ENCODE peak calls at places on chromosomes 11 and 22, in seven cellular contexts. Z is coronary artery; T is CD8-positive, alpha-beta T cell; B is BE2C; G is ureter; V is OCI-M1; Y is SHP77. E is an unnamed sample.

GRCh38 chr11:62689421-62690183 is at the start of gene LRRN4CL:
- DNase-seq in Y (no peak), B (no peak), T (no peak), G (peak; percentile 85), V (no peak), Z (peak; percentile 83), E (no peak)

GRCh38 chr22:23388492-23389009 is 191.5 kb downstream of the IGLL1 start:
- DNase-seq in Z (no peak), B (no peak), G (no peak), T (no peak), Y (no peak), V (no peak), E (no peak)

GRCh38 chr11:26960265-26960664 is 33.6 kb upstream of the FIBIN start:
- DNase-seq in V (no peak), G (no peak), Y (no peak), Z (no peak), B (no peak), T (no peak), E (no peak)

GRCh38 chr11:106681435-106681834 is 336.8 kb downstream of the GUCY1A2 start:
- DNase-seq in Y (no peak), V (no peak), Z (no peak), B (no peak), T (no peak), G (no peak), E (no peak)

GRCh38 chr22:44340271-44341239 is 27.8 kb upstream of the SHISAL1 start:
- DNase-seq in G (no peak), B (no peak), Z (no peak), V (no peak), Y (no peak), T (no peak), E (no peak)

GRCh38 chr11:19919050-19919561 is 206.5 kb downstream of the NAV2 start:
- DNase-seq in Y (no peak), B (no peak), T (no peak), G (no peak), Z (peak; percentile 88), V (no peak), E (no peak)

GRCh38 chr11:130103296-130103814 is 33.7 kb downstream of the APLP2 start:
- DNase-seq in T (no peak), B (no peak), V (peak; percentile 24), G (no peak), Y (no peak), Z (no peak), E (peak; percentile 35)

GRCh38 chr11:94638278-94638901 is 71.2 kb downstream of the PIWIL4 start:
- DNase-seq in V (no peak), Z (no peak), Y (no peak), T (no peak), G (no peak), B (no peak), E (no peak)

GRCh38 chr11:10263929-10264328 is 30.1 kb downstream of the SBF2 start:
- DNase-seq in Y (no peak), T (no peak), G (no peak), V (no peak), Z (no peak), B (no peak), E (no peak)

GRCh38 chr22:49494555-49494954 is 333.1 kb downstream of the BRD1 start:
- DNase-seq in B (no peak), G (no peak), V (no peak), Y (no peak), T (no peak), Z (peak; percentile 59), E (no peak)

GRCh38 chr11:64000026-64000739 is 13.9 kb downstream of the OTUB1 start:
- DNase-seq in T (peak; percentile 84), Y (no peak), Z (no peak), B (no peak), G (peak; percentile 65), V (no peak), E (no peak)

GRCh38 chr22:21449531-21450319 is 17.5 kb upstream of the TMEM191C start:
- DNase-seq in V (no peak), T (no peak), Z (peak; percentile 64), G (peak; percentile 35), B (peak; percentile 12), Y (no peak), E (no peak)

GRCh38 chr11:122098223-122098980 is 17.6 kb downstream of the BLID start:
- DNase-seq in B (no peak), Z (no peak), G (no peak), T (no peak), Y (no peak), V (no peak), E (no peak)

GRCh38 chr11:67356867-67357561 is 3.7 kb upstream of the POLD4 start:
- DNase-seq in B (peak; percentile 77), Z (peak; percentile 80), T (peak; percentile 80), V (peak; percentile 87), G (peak; percentile 79), Y (peak; percentile 78), E (peak; percentile 77)

GRCh38 chr11:3231851-3232744 is at the start of gene MRGPRE:
- DNase-seq in T (no peak), Y (no peak), G (no peak), B (peak; percentile 18), Z (no peak), V (no peak), E (peak; percentile 85)

GRCh38 chr11:119222308-119222707 is 16.2 kb downstream of the CBL start:
- DNase-seq in T (no peak), G (no peak), Y (peak; percentile 9), B (no peak), Z (no peak), V (no peak), E (no peak)

GRCh38 chr11:118476676-118477075 is 40.4 kb downstream of the KMT2A start:
- DNase-seq in V (no peak), T (no peak), G (no peak), B (no peak), Y (no peak), Z (no peak), E (no peak)

GRCh38 chr11:31702966-31703365 is 108.2 kb downstream of the PAX6 start:
- DNase-seq in T (no peak), Z (no peak), B (no peak), Y (peak; percentile 76), V (no peak), G (no peak), E (no peak)

GRCh38 chr11:69985654-69986420 is 92.3 kb upstream of the ANO1 start:
- DNase-seq in Y (no peak), V (no peak), B (no peak), G (no peak), Z (no peak), T (no peak), E (peak; percentile 89)

GRCh38 chr11:13463779-13464290 is 813 bp upstream of the BTBD10 start:
- DNase-seq in T (no peak), Y (no peak), Z (no peak), B (no peak), V (peak; percentile 67), G (no peak), E (no peak)

GRCh38 chr22:37187552-37187890 is 526 bp downstream of the C1QTNF6 start:
- DNase-seq in Y (no peak), B (peak; percentile 40), V (peak; percentile 44), T (no peak), G (no peak), Z (no peak), E (no peak)

GRCh38 chr11:41879186-41879738 is 419.8 kb upstream of the LRRC4C start:
- DNase-seq in Y (no peak), G (no peak), T (no peak), Z (no peak), V (peak; percentile 10), B (no peak), E (no peak)

GRCh38 chr22:37211853-37212173 is 464 bp downstream of the SSTR3 start:
- DNase-seq in T (no peak), B (no peak), G (no peak), Z (no peak), V (no peak), Y (no peak), E (no peak)

GRCh38 chr11:118306556-118306955 is 2.0 kb downstream of the CD3E start:
- DNase-seq in V (no peak), T (no peak), Y (no peak), B (no peak), G (no peak), Z (no peak), E (no peak)

GRCh38 chr11:121086866-121087265 is 14.2 kb upstream of the TECTA start:
- DNase-seq in B (no peak), G (no peak), V (no peak), T (no peak), Y (no peak), Z (no peak), E (no peak)

GRCh38 chr11:70306586-70307033 is 36.1 kb downstream of the PPFIA1 start:
- DNase-seq in T (no peak), G (no peak), B (no peak), V (peak; percentile 88), Z (no peak), Y (no peak), E (peak; percentile 48)

GRCh38 chr11:111069076-111069475 is 176.4 kb upstream of the POU2AF2 start:
- DNase-seq in G (no peak), B (no peak), T (no peak), Y (no peak), V (no peak), Z (no peak), E (no peak)

GRCh38 chr11:34345012-34345804 is 12.6 kb downstream of the ABTB2 start:
- DNase-seq in G (peak; percentile 83), B (no peak), V (no peak), Z (no peak), T (no peak), Y (peak; percentile 61), E (no peak)

GRCh38 chr11:122791836-122792235 is 46.5 kb upstream of the CRTAM start:
- DNase-seq in T (no peak), V (no peak), Z (no peak), B (no peak), Y (no peak), G (no peak), E (no peak)

GRCh38 chr22:24181088-24181995 is at the start of gene SUSD2:
- DNase-seq in G (no peak), V (no peak), B (peak; percentile 53), Y (no peak), Z (no peak), T (no peak), E (peak; percentile 34)

GRCh38 chr11:73752216-73752867 is 8.5 kb downstream of the RAB6A start:
- DNase-seq in Z (no peak), Y (no peak), V (no peak), T (no peak), B (no peak), G (no peak), E (no peak)

GRCh38 chr11:119091083-119091650 is 6.5 kb downstream of the HMBS start:
- DNase-seq in T (no peak), Y (no peak), Z (no peak), B (no peak), G (no peak), V (no peak), E (peak; percentile 36)

GRCh38 chr11:115470928-115471327 is 33.3 kb downstream of the CADM1 start:
- DNase-seq in Y (no peak), B (no peak), T (no peak), V (no peak), Z (no peak), G (no peak), E (no peak)

GRCh38 chr22:49960967-49961600 is 512 bp downstream of the PIM3 start:
- DNase-seq in B (peak; percentile 56), T (peak; percentile 74), Z (peak; percentile 77), V (peak; percentile 53), Y (no peak), G (peak; percentile 48), E (peak; percentile 57)

GRCh38 chr11:57263351-57263750 is 26.3 kb upstream of the APLNR start:
- DNase-seq in Z (no peak), Y (no peak), V (no peak), G (no peak), T (no peak), B (no peak), E (no peak)

GRCh38 chr11:76656087-76656531 is 14.4 kb downstream of the LRRC32 start:
- DNase-seq in V (no peak), Y (no peak), T (no peak), G (no peak), B (no peak), Z (peak; percentile 65), E (no peak)

GRCh38 chr11:119339581-119340334 is 925 bp downstream of the C1QTNF5 start:
- DNase-seq in T (no peak), V (peak; percentile 69), Y (no peak), G (no peak), Z (no peak), B (peak; percentile 76), E (peak; percentile 85)

GRCh38 chr11:126163074-126163700 is 48.3 kb downstream of the RPUSD4 start:
- DNase-seq in G (no peak), V (no peak), Z (no peak), B (peak; percentile 61), Y (no peak), T (no peak), E (no peak)